ENCODE peak calls at places on chromosomes 1 and 21, in five cellular contexts. One of them, this sample, is unnamed.

GRCh38 chr1:157203166-157203565 is 65.0 kb upstream of the ETV3 start:
- DNase-seq in ovary: no peak
- DNase-seq in HAP-1: no peak
- DNase-seq in vagina: no peak
- DNase-seq in A549: no peak
- DNase-seq in this sample: no peak

GRCh38 chr1:235670157-235670776 is 20.7 kb upstream of the GNG4 start:
- DNase-seq in vagina: no peak
- DNase-seq in HAP-1: no peak
- DNase-seq in ovary: no peak
- DNase-seq in A549: peak
- DNase-seq in this sample: no peak

GRCh38 chr1:84224905-84225304 is 76.6 kb upstream of the SAMD13 start:
- DNase-seq in HAP-1: no peak
- DNase-seq in vagina: no peak
- DNase-seq in A549: no peak
- DNase-seq in ovary: no peak
- DNase-seq in this sample: no peak

GRCh38 chr1:42744030-42744413 is 4.0 kb upstream of the CLDN19 start:
- DNase-seq in A549: no peak
- DNase-seq in HAP-1: no peak
- DNase-seq in vagina: no peak
- DNase-seq in ovary: no peak
- DNase-seq in this sample: no peak

GRCh38 chr1:183780757-183781156 is 24.2 kb upstream of the RGL1 start:
- DNase-seq in A549: no peak
- DNase-seq in HAP-1: no peak
- DNase-seq in vagina: no peak
- DNase-seq in ovary: no peak
- DNase-seq in this sample: no peak

GRCh38 chr1:225677350-225678124 is 24.6 kb upstream of the ENAH start:
- DNase-seq in A549: no peak
- DNase-seq in ovary: peak
- DNase-seq in vagina: no peak
- DNase-seq in HAP-1: no peak
- DNase-seq in this sample: no peak

GRCh38 chr1:26165126-26165892 is 3.5 kb downstream of the C1orf232 start:
- DNase-seq in ovary: no peak
- DNase-seq in A549: no peak
- DNase-seq in vagina: no peak
- DNase-seq in HAP-1: no peak
- DNase-seq in this sample: peak

GRCh38 chr1:27569506-27570382 is 34.2 kb downstream of the AHDC1 start:
- DNase-seq in HAP-1: no peak
- DNase-seq in ovary: peak
- DNase-seq in A549: no peak
- DNase-seq in vagina: no peak
- DNase-seq in this sample: no peak

GRCh38 chr21:9839011-9839661 is 682.2 kb upstream of the TPTE start:
- DNase-seq in vagina: no peak
- DNase-seq in ovary: no peak
- DNase-seq in HAP-1: no peak
- DNase-seq in A549: no peak
- DNase-seq in this sample: peak

GRCh38 chr1:234862944-234863515 is 253.1 kb upstream of the IRF2BP2 start:
- DNase-seq in ovary: peak
- DNase-seq in HAP-1: no peak
- DNase-seq in vagina: no peak
- DNase-seq in A549: no peak
- DNase-seq in this sample: no peak

GRCh38 chr1:42937141-42937696 is 21.4 kb downstream of the SLC2A1 start:
- DNase-seq in ovary: no peak
- DNase-seq in HAP-1: no peak
- DNase-seq in vagina: no peak
- DNase-seq in A549: peak
- DNase-seq in this sample: peak

GRCh38 chr1:209367031-209367813 is 216.3 kb upstream of the CAMK1G start:
- DNase-seq in HAP-1: no peak
- DNase-seq in ovary: no peak
- DNase-seq in vagina: no peak
- DNase-seq in A549: no peak
- DNase-seq in this sample: no peak

GRCh38 chr1:188709146-188709545 is 1768.5 kb downstream of the BRINP3 start:
- DNase-seq in ovary: no peak
- DNase-seq in vagina: no peak
- DNase-seq in A549: no peak
- DNase-seq in HAP-1: no peak
- DNase-seq in this sample: no peak

GRCh38 chr1:61343623-61344257 is 261.4 kb downstream of the NFIA start:
- DNase-seq in vagina: no peak
- DNase-seq in HAP-1: peak
- DNase-seq in A549: no peak
- DNase-seq in ovary: no peak
- DNase-seq in this sample: no peak

GRCh38 chr1:247370786-247371732 is 39.4 kb upstream of the ZNF496 start:
- DNase-seq in vagina: no peak
- DNase-seq in A549: no peak
- DNase-seq in ovary: no peak
- DNase-seq in HAP-1: peak
- DNase-seq in this sample: no peak

GRCh38 chr1:163171826-163172225 is 30.9 kb downstream of the RGS5 start:
- DNase-seq in ovary: no peak
- DNase-seq in vagina: no peak
- DNase-seq in A549: no peak
- DNase-seq in HAP-1: no peak
- DNase-seq in this sample: no peak

GRCh38 chr1:163174524-163175437 is 27.9 kb downstream of the RGS5 start:
- DNase-seq in HAP-1: peak
- DNase-seq in ovary: peak
- DNase-seq in A549: peak
- DNase-seq in vagina: no peak
- DNase-seq in this sample: peak

GRCh38 chr1:163170975-163171676 is 31.6 kb downstream of the RGS5 start:
- DNase-seq in A549: no peak
- DNase-seq in vagina: no peak
- DNase-seq in HAP-1: no peak
- DNase-seq in ovary: no peak
- DNase-seq in this sample: no peak

GRCh38 chr1:163173121-163173520 is 29.6 kb downstream of the RGS5 start:
- DNase-seq in vagina: no peak
- DNase-seq in A549: no peak
- DNase-seq in ovary: no peak
- DNase-seq in HAP-1: no peak
- DNase-seq in this sample: no peak

DNA sequence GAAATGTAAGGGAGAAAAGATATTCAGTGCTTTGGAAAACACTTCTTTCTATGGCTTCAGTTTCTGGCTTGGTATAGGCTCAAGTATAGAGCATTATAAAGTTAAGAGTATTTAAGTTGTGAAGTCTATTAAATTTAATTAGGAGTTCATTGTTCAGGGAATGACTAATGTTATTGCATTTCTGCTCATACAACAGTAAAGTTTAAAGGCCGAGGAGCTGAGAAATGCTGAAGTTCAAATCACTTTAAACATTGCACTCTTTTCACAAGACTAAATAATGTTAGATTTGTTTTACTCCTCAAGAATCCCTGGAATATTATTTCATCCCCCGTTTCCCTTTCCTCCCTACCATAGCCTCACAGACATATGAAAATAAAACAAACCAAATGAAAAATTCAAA is 30.1 kb downstream of the RGS5 start:
- DNase-seq in ovary: no peak
- DNase-seq in vagina: no peak
- DNase-seq in HAP-1: no peak
- DNase-seq in A549: no peak
- DNase-seq in this sample: no peak
- H3K4me3 ChIP-seq in ovary: no peak
- H3K4me3 ChIP-seq in vagina: no peak
- H3K4me3 ChIP-seq in HAP-1: no peak
- H3K4me3 ChIP-seq in A549: no peak
- H3K4me3 ChIP-seq in this sample: no peak

DNA sequence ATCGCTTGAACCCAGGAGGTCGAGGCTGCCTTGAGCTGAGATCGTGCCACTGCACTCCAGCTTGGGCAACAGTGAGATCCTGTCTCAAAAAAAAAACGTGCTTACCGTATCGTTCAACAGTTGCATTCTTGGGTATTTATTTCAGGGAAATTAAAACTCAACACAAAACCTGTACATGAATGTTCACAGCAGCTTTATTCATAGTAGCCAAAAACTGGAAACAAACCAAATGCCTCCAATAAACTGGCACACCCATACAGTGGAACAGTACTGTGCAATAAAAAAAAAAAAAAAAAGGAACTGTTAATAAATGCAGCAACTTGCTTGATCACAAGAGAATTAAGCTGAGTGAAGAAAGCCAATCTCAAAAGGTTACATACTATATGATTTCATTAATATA is 6.7 kb downstream of the KHDRBS1 start:
- DNase-seq in ovary: no peak
- DNase-seq in HAP-1: no peak
- DNase-seq in A549: no peak
- DNase-seq in vagina: no peak
- DNase-seq in this sample: no peak
- H3K4me3 ChIP-seq in ovary: no peak
- H3K4me3 ChIP-seq in HAP-1: no peak
- H3K4me3 ChIP-seq in A549: no peak
- H3K4me3 ChIP-seq in vagina: no peak
- H3K4me3 ChIP-seq in this sample: no peak

DNA sequence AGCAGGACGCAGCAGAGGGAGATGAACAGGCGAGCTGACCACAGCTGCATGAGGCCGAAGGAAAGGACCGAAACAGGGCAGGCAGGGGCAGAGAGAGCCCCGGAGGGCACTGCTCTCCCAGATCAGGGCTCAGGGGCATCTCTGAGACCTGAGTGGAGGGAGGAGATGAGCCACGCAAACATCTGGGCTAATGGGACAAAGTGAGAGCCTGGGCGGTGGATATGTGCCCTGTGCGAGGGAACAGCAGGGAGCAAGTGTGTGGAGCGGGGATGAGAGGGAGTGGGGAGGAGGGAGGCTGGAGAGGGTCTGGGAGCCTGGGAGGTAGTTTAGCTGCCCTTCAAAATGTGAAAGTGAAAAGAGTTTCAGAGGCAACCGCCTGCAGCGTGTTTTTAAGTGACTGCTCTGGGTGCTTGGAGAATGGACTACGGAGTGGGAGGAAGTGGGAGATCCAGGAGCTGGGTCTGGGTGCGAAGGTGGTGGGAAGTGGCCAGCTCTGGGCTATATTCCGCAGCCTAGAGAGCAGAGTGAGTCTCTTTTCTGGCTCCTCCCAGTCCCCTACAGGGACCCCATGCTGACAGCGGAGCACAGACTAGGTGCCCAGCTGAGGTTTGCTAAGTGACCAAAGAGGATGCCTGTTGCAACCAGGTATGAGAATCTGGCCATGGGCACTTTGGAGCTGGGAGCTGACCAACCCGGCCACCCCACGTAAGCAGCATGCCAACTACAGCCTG is 114.6 kb upstream of the IFFO2 start:
- DNase-seq in vagina: no peak
- DNase-seq in HAP-1: no peak
- DNase-seq in ovary: no peak
- DNase-seq in A549: no peak
- DNase-seq in this sample: no peak
- H3K4me3 ChIP-seq in vagina: no peak
- H3K4me3 ChIP-seq in HAP-1: no peak
- H3K4me3 ChIP-seq in ovary: no peak
- H3K4me3 ChIP-seq in A549: no peak
- H3K4me3 ChIP-seq in this sample: no peak

GRCh38 chr1:221203224-221204054 is 324.2 kb downstream of the HLX start:
- DNase-seq in vagina: no peak
- DNase-seq in ovary: peak
- DNase-seq in HAP-1: peak
- DNase-seq in A549: peak
- DNase-seq in this sample: peak
- H3K4me3 ChIP-seq in vagina: no peak
- H3K4me3 ChIP-seq in ovary: no peak
- H3K4me3 ChIP-seq in HAP-1: no peak
- H3K4me3 ChIP-seq in A549: no peak
- H3K4me3 ChIP-seq in this sample: no peak

GRCh38 chr1:244369256-244370057 is 82.3 kb downstream of the ADSS2 start:
- DNase-seq in HAP-1: peak
- DNase-seq in A549: no peak
- DNase-seq in ovary: no peak
- DNase-seq in vagina: no peak
- DNase-seq in this sample: no peak
- H3K4me3 ChIP-seq in HAP-1: no peak
- H3K4me3 ChIP-seq in A549: no peak
- H3K4me3 ChIP-seq in ovary: no peak
- H3K4me3 ChIP-seq in vagina: no peak
- H3K4me3 ChIP-seq in this sample: no peak

GRCh38 chr1:202216691-202217090 is 23.1 kb downstream of the LGR6 start:
- DNase-seq in A549: peak
- DNase-seq in vagina: no peak
- DNase-seq in ovary: no peak
- DNase-seq in HAP-1: no peak
- DNase-seq in this sample: peak

GRCh38 chr1:202213361-202214088 is 19.9 kb downstream of the LGR6 start:
- DNase-seq in A549: peak
- DNase-seq in vagina: no peak
- DNase-seq in HAP-1: peak
- DNase-seq in ovary: no peak
- DNase-seq in this sample: no peak

GRCh38 chr1:202215472-202216130 is 22.0 kb downstream of the LGR6 start:
- DNase-seq in vagina: no peak
- DNase-seq in ovary: no peak
- DNase-seq in A549: no peak
- DNase-seq in HAP-1: no peak
- DNase-seq in this sample: no peak

GRCh38 chr1:202212787-202213186 is 19.2 kb downstream of the LGR6 start:
- DNase-seq in HAP-1: no peak
- DNase-seq in A549: no peak
- DNase-seq in vagina: no peak
- DNase-seq in ovary: no peak
- DNase-seq in this sample: no peak

GRCh38 chr1:202214089-202214843 is 20.7 kb downstream of the LGR6 start:
- DNase-seq in HAP-1: peak
- DNase-seq in ovary: no peak
- DNase-seq in vagina: no peak
- DNase-seq in A549: no peak
- DNase-seq in this sample: peak
- H3K4me3 ChIP-seq in HAP-1: peak
- H3K4me3 ChIP-seq in ovary: no peak
- H3K4me3 ChIP-seq in vagina: peak
- H3K4me3 ChIP-seq in A549: peak
- H3K4me3 ChIP-seq in this sample: peak

GRCh38 chr1:6868371-6869001 is 83.2 kb downstream of the CAMTA1 start:
- DNase-seq in A549: no peak
- DNase-seq in HAP-1: no peak
- DNase-seq in ovary: no peak
- DNase-seq in vagina: no peak
- DNase-seq in this sample: no peak
- H3K4me3 ChIP-seq in A549: no peak
- H3K4me3 ChIP-seq in HAP-1: no peak
- H3K4me3 ChIP-seq in ovary: no peak
- H3K4me3 ChIP-seq in vagina: no peak
- H3K4me3 ChIP-seq in this sample: no peak

GRCh38 chr1:154760469-154760933 is 109.6 kb downstream of the KCNN3 start:
- DNase-seq in A549: peak
- DNase-seq in HAP-1: peak
- DNase-seq in ovary: peak
- DNase-seq in vagina: no peak
- DNase-seq in this sample: peak
- H3K4me3 ChIP-seq in A549: peak
- H3K4me3 ChIP-seq in HAP-1: peak
- H3K4me3 ChIP-seq in ovary: peak
- H3K4me3 ChIP-seq in vagina: peak
- H3K4me3 ChIP-seq in this sample: peak